ENCODE peak calls at places on chromosomes 6 and 20, in four cellular contexts. E, Z, F and R are unnamed samples.

GRCh38 chr20:37389241-37389747 is 43.4 kb downstream of the SRC start:
- DNase-seq in E (no peak), Z (no peak), F (no peak), R (no peak)

GRCh38 chr6:29887330-29887818 is 55.0 kb upstream of the HLA-A start:
- DNase-seq in F (peak), E (peak), Z (no peak), R (no peak)

GRCh38 chr6:155483858-155484257 is 28.2 kb upstream of the NOX3 start:
- DNase-seq in F (no peak), Z (no peak), E (no peak), R (no peak)

GRCh38 chr6:131107166-131107565 is 28.1 kb upstream of the AKAP7 start:
- DNase-seq in F (no peak), E (no peak), Z (no peak), R (no peak)

GRCh38 chr6:41638002-41638800 is at the start of gene MDFI:
- DNase-seq in Z (no peak), F (peak), E (peak), R (no peak)

GRCh38 chr6:3813150-3813780 is 35.9 kb upstream of the FAM50B start:
- DNase-seq in F (no peak), Z (no peak), E (no peak), R (no peak)

GRCh38 chr6:98871057-98871456 is 36.7 kb downstream of the POU3F2 start:
- DNase-seq in E (no peak), F (no peak), Z (no peak), R (no peak)

GRCh38 chr6:165647041-165647440 is 16.0 kb downstream of the PDE10A start:
- DNase-seq in Z (no peak), F (no peak), E (no peak), R (no peak)

GRCh38 chr6:5208039-5208438 is 52.7 kb downstream of the LYRM4 start:
- DNase-seq in Z (peak), E (no peak), F (no peak), R (no peak)

GRCh38 chr20:63183422-63184146 is 32.3 kb downstream of the YTHDF1 start:
- DNase-seq in Z (peak), E (peak), F (peak), R (peak)

GRCh38 chr20:12316794-12317193 is 399.1 kb downstream of the BTBD3 start:
- DNase-seq in E (peak), F (no peak), Z (no peak), R (no peak)

GRCh38 chr6:104908031-104908430 is 48.3 kb upstream of the HACE1 start:
- DNase-seq in F (no peak), Z (no peak), E (no peak), R (no peak)

GRCh38 chr6:170147832-170148708 is 142.8 kb downstream of the DLL1 start:
- DNase-seq in F (no peak), E (peak), Z (no peak), R (no peak)

GRCh38 chr6:9131616-9132015 is 696.3 kb upstream of the SLC35B3 start:
- DNase-seq in F (no peak), Z (no peak), E (peak), R (no peak)

GRCh38 chr20:31721408-31722332 is 998 bp downstream of the BCL2L1 start:
- DNase-seq in Z (peak), E (peak), F (no peak), R (peak)

GRCh38 chr6:146289816-146290588 is 253.6 kb upstream of the RAB32 start:
- DNase-seq in Z (no peak), F (no peak), E (no peak), R (peak)

GRCh38 chr6:1871936-1872335 is 262.2 kb downstream of the FOXC1 start:
- DNase-seq in F (no peak), E (peak), Z (no peak), R (no peak)

GRCh38 chr6:82619573-82619972 is 256.0 kb downstream of the TPBG start:
- DNase-seq in F (no peak), Z (no peak), E (no peak), R (no peak)

GRCh38 chr6:14984454-14984853 is 261.4 kb upstream of the JARID2 start:
- DNase-seq in F (no peak), Z (no peak), E (no peak), R (no peak)

GRCh38 chr6:54846243-54846856 is at the start of gene FAM83B:
- DNase-seq in F (peak), E (peak), Z (no peak), R (no peak)

GRCh38 chr20:7665311-7665863 is 274.9 kb downstream of the HAO1 start:
- DNase-seq in E (no peak), Z (no peak), F (no peak), R (no peak)

GRCh38 chr6:156852147-156852857 is 75.1 kb downstream of the ARID1B start:
- DNase-seq in F (no peak), E (no peak), Z (peak), R (peak)

GRCh38 chr6:73985891-73986290 is 289.9 kb downstream of the CD109 start:
- DNase-seq in F (no peak), E (peak), Z (no peak), R (peak)

GRCh38 chr20:8131598-8132014 is 460 bp upstream of the PLCB1 start:
- DNase-seq in E (no peak), F (no peak), Z (no peak), R (no peak)

GRCh38 chr6:36028088-36028886 is 679 bp downstream of the MAPK14 start:
- DNase-seq in F (peak), Z (peak), E (peak), R (peak)

GRCh38 chr6:117637770-117638169 is 35.5 kb upstream of the GOPC start:
- DNase-seq in E (no peak), F (no peak), Z (no peak), R (no peak)

DNA sequence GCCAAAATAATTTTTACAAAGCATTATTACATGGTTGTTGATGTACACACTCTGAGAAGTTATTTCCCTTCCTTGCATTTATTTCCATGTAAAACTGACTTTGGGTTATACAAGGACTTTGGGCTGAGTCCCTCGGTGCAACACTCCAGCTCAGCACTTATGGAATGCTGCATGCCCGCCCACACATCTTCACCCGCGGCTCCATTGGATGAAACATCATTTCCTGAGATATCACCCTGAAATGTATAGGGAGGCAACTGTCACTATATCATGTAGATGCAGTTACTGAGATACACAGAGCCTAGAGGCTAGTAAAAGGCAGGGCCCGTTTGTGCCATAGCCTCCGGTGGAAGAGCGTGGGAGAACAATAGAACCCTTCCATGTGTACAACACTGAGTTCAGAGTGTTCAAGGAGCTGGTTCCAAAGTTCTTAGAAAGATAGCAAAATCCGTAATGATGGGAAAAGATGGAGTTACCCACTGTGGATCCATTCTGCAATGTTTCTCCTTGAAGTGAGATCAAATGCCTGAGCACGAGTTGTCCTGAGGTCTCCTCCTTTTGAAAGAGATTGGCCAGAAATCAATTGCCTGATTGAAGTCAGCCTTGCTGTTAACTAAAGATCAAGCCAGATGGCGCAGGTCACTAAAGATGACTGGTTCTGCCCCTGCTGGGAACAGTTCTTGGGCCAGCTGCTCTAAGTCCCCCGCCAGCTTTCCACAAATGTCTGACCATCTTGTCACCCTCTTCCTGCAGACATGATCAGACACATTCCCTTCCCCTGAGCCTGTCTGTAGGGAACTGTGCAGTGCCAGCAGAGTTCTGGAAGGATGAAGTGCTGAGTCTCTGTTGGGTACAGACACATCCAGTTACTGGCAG is 100.9 kb upstream of the IYD start:
- DNase-seq in F (no peak), E (peak), Z (no peak), R (no peak)
- H2AFZ ChIP-seq in F (peak), E (no peak), Z (no peak), R (no peak)

GRCh38 chr6:10415593-10416480 is 963 bp upstream of the TFAP2A start:
- DNase-seq in E (no peak), Z (no peak), F (no peak), R (no peak)

GRCh38 chr6:10417681-10418104 is 2.8 kb upstream of the TFAP2A start:
- DNase-seq in Z (no peak), F (no peak), E (peak), R (no peak)

GRCh38 chr6:10418361-10418861 is 3.5 kb upstream of the TFAP2A start:
- DNase-seq in F (no peak), Z (no peak), E (no peak), R (no peak)

GRCh38 chr6:10416516-10416862 is 1.6 kb upstream of the TFAP2A start:
- DNase-seq in F (no peak), E (no peak), Z (no peak), R (no peak)

GRCh38 chr6:10416863-10417641 is 2.2 kb upstream of the TFAP2A start:
- DNase-seq in F (no peak), Z (no peak), E (peak), R (no peak)
- H3K4me3 ChIP-seq in F (peak), Z (no peak), E (peak), R (no peak)

GRCh38 chr6:43942011-43942442 is 172.0 kb downstream of the VEGFA start:
- DNase-seq in E (no peak), F (no peak), Z (no peak), R (no peak)
- H2AFZ ChIP-seq in E (peak), F (peak), Z (no peak), R (no peak)

GRCh38 chr6:27684264-27685211 is 211.6 kb upstream of the ZNF184 start:
- DNase-seq in Z (peak), E (peak), F (no peak), R (peak)
- H3K4me3 ChIP-seq in Z (no peak), E (peak), F (no peak), R (no peak)

GRCh38 chr6:25902071-25902470 is 28.0 kb upstream of the SLC17A3 start:
- DNase-seq in E (no peak), F (no peak), Z (peak), R (no peak)
- H2AFZ ChIP-seq in E (no peak), F (no peak), Z (no peak), R (no peak)

GRCh38 chr6:16244869-16245451 is 6.6 kb downstream of the GMPR start:
- DNase-seq in E (no peak), F (no peak), Z (no peak), R (no peak)
- H3K4me3 ChIP-seq in E (no peak), F (no peak), Z (no peak), R (no peak)